ENCODE peak calls at places on chromosomes 6 and 20, in four cellular contexts. Q is HEK293T, K is HepG2, V is NT2/D1. D is an unnamed sample.

GRCh38 chr6:116682334-116682712 is 1.3 kb downstream of the KPNA5 start:
- DNase-seq in Q (no peak), K (no peak), V (no peak), D (no peak)

GRCh38 chr20:63873477-63873971 is 8.5 kb downstream of the TPD52L2 start:
- DNase-seq in Q (no peak), K (no peak), V (no peak), D (no peak)

GRCh38 chr6:2155206-2155605 is 90.2 kb downstream of the GMDS start:
- DNase-seq in Q (no peak), K (no peak), V (no peak), D (no peak)

GRCh38 chr6:90336591-90336990 is 39.9 kb upstream of the BACH2 start:
- DNase-seq in Q (no peak), K (no peak), V (no peak), D (no peak)

GRCh38 chr6:129671442-129672344 is 38.3 kb downstream of the ARHGAP18 start:
- DNase-seq in Q (no peak), K (peak; percentile 56), V (no peak), D (no peak)

GRCh38 chr6:21882066-21882465 is 288.5 kb downstream of the SOX4 start:
- DNase-seq in Q (no peak), K (no peak), V (no peak), D (no peak)

GRCh38 chr20:59822291-59823029 is 111.0 kb downstream of the SYCP2 start:
- DNase-seq in Q (no peak), K (no peak), V (no peak), D (peak; percentile 41)

GRCh38 chr6:37822851-37823682 is 3.5 kb downstream of the ZFAND3 start:
- DNase-seq in Q (no peak), K (peak; percentile 44), V (no peak), D (no peak)

GRCh38 chr6:8888468-8888867 is 453.1 kb upstream of the SLC35B3 start:
- DNase-seq in Q (no peak), K (peak; percentile 16), V (no peak), D (no peak)

GRCh38 chr6:100464162-100464851 is 414 bp downstream of the SIM1 start:
- DNase-seq in Q (peak; percentile 35), K (no peak), V (no peak), D (no peak)

GRCh38 chr6:131103296-131103695 is 32.0 kb upstream of the AKAP7 start:
- DNase-seq in Q (no peak), K (no peak), V (no peak), D (no peak)

GRCh38 chr6:142794424-142794823 is 150.6 kb downstream of the HIVEP2 start:
- DNase-seq in Q (no peak), K (no peak), V (no peak), D (no peak)

GRCh38 chr20:19901226-19901625 is 115.9 kb upstream of the NAA20 start:
- DNase-seq in Q (no peak), K (no peak), V (no peak), D (no peak)

GRCh38 chr6:83633609-83634008 is 75.3 kb downstream of the SNAP91 start:
- DNase-seq in Q (no peak), K (no peak), V (peak; percentile 18), D (peak; percentile 45)

GRCh38 chr6:144055121-144055931 is 40.0 kb downstream of the SF3B5 start:
- DNase-seq in Q (no peak), K (no peak), V (no peak), D (no peak)

GRCh38 chr20:58330229-58330628 is 20.7 kb downstream of the RAB22A start:
- DNase-seq in Q (no peak), K (no peak), V (no peak), D (no peak)

GRCh38 chr6:137661601-137662000 is 167.4 kb upstream of the OLIG3 start:
- DNase-seq in Q (no peak), K (peak; percentile 48), V (no peak), D (peak; percentile 53)

GRCh38 chr20:53276143-53276542 is 304.0 kb downstream of the TSHZ2 start:
- DNase-seq in Q (no peak), K (no peak), V (no peak), D (no peak)

GRCh38 chr20:64236137-64237088 is 19.1 kb upstream of the PCMTD2 start:
- DNase-seq in Q (no peak), K (peak; percentile 87), V (no peak), D (no peak)

GRCh38 chr6:138250513-138251247 is 32.4 kb upstream of the PBOV1 start:
- DNase-seq in Q (no peak), K (no peak), V (no peak), D (no peak)

GRCh38 chr6:19694697-19695096 is 142.5 kb upstream of the ID4 start:
- DNase-seq in Q (no peak), K (no peak), V (no peak), D (no peak)

GRCh38 chr6:110541701-110542309 is 65.4 kb upstream of the SLC22A16 start:
- DNase-seq in Q (no peak), K (no peak), V (no peak), D (no peak)

GRCh38 chr6:136249811-136250685 is at the start of gene MTFR2:
- DNase-seq in Q (peak; percentile 98), K (peak; percentile 100), V (peak; percentile 93), D (peak; percentile 89)

GRCh38 chr6:1286972-1287600 is 24.8 kb upstream of the FOXQ1 start:
- DNase-seq in Q (no peak), K (no peak), V (no peak), D (no peak)

GRCh38 chr6:52964318-52964717 is 30.8 kb downstream of the GSTA4 start:
- DNase-seq in Q (no peak), K (no peak), V (no peak), D (no peak)

GRCh38 chr20:11249239-11249638 is 575.4 kb upstream of the JAG1 start:
- DNase-seq in Q (no peak), K (no peak), V (no peak), D (no peak)

GRCh38 chr6:137775192-137775591 is 91.9 kb upstream of the TNFAIP3 start:
- DNase-seq in Q (no peak), K (no peak), V (no peak), D (no peak)

GRCh38 chr6:42017021-42017643 is 33.2 kb upstream of the TAF8 start:
- DNase-seq in Q (no peak), K (no peak), V (no peak), D (no peak)

GRCh38 chr6:135094403-135094821 is 39.8 kb upstream of the HBS1L start:
- DNase-seq in Q (no peak), K (no peak), V (no peak), D (no peak)

GRCh38 chr6:101705866-101706265 is 312.4 kb downstream of the GRIK2 start:
- DNase-seq in Q (no peak), K (no peak), V (no peak), D (no peak)

GRCh38 chr6:52534966-52535390 is 41.9 kb downstream of the TRAM2 start:
- DNase-seq in Q (no peak), K (no peak), V (no peak), D (no peak)

GRCh38 chr6:116074732-116075387 is 14.2 kb upstream of the FRK start:
- DNase-seq in Q (no peak), K (no peak), V (no peak), D (no peak)

GRCh38 chr20:62141397-62142251 is 1.6 kb downstream of the PSMA7 start:
- DNase-seq in Q (peak; percentile 37), K (peak; percentile 64), V (no peak), D (no peak)

GRCh38 chr20:50399003-50399916 is 110.9 kb upstream of the PTPN1 start:
- DNase-seq in Q (no peak), K (peak; percentile 99), V (no peak), D (no peak)

GRCh38 chr20:41339957-41340326 is 679 bp upstream of the LPIN3 start:
- DNase-seq in Q (peak; percentile 81), K (peak; percentile 81), V (peak; percentile 62), D (peak; percentile 99)

GRCh38 chr20:33412484-33412838 is 11.1 kb upstream of the CDK5RAP1 start:
- DNase-seq in Q (no peak), K (no peak), V (no peak), D (no peak)
- TF ChIP-seq SUZ12 in Q (no peak), K (no peak), V (no peak), D (no peak)

GRCh38 chr6:160917581-160917980 is 74.0 kb upstream of the MAP3K4 start:
- DNase-seq in Q (no peak), K (no peak), V (no peak), D (no peak)

GRCh38 chr6:160921095-160921494 is 70.5 kb upstream of the MAP3K4 start:
- DNase-seq in Q (no peak), K (no peak), V (no peak), D (no peak)

DNA sequence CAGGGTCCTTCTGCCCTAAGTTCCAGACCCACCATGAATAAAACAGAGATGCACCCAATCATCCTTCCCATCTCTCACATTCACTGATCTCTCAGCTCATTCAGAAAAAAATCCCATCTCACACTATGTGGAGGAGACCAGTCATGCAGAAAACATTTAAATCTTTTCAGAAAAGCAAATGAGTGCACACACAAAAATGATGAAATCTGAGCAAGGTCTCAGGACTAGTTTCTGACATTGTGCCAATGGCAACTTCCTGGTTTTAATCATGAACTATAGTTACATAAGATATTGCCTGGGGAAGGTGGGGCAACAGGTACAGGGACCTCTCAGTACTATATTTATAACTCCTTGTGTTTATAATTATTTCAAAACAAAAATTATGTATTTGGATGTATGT is 71.9 kb upstream of the MAP3K4 start:
- DNase-seq in Q (no peak), K (peak; percentile 36), V (no peak), D (no peak)
- TF ChIP-seq SUZ12 in Q (no peak), K (no peak), V (no peak), D (no peak)

GRCh38 chr6:111803384-111803783 is 69.9 kb downstream of the FYN start:
- DNase-seq in Q (no peak), K (no peak), V (no peak), D (no peak)
- TF ChIP-seq SUZ12 in Q (no peak), K (no peak), V (no peak), D (no peak)

DNA sequence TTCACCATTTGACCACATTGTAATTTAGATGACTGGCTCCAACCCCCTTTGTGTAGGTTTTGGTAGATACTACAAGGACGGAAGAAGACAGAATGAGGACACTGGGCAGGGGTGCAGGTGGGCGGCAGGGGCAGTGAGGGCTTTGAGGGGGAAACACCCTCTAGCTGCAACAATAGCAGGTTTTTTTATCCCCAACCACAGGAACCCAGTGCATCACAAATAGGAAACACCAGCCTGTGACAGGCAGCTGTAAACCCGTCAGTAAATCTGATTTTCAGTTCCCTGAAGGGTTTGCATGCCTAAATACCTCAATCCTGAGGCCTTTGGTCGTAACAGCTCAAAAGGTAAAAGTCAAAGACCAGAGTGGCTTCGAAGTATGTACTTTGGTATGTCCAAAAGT is 4.5 kb downstream of the DTNBP1 start:
- DNase-seq in Q (no peak), K (no peak), V (no peak), D (no peak)
- TF ChIP-seq SUZ12 in Q (no peak), K (no peak), V (no peak), D (no peak)

D was measured in H1.